ENCODE peak calls at places on chromosomes 7 and 10, in five cellular contexts. One of them, this sample, is unnamed.

GRCh38 chr10:71638087-71638576 is 81.4 kb downstream of the C10orf105 start:
- DNase-seq in psoas muscle: no peak
- DNase-seq in K562: peak; percentile 89
- DNase-seq in cardiac muscle cell: no peak
- DNase-seq in heart left ventricle: no peak
- DNase-seq in this sample: peak; percentile 60

GRCh38 chr10:78614267-78614666 is 454.5 kb upstream of the ZMIZ1 start:
- DNase-seq in psoas muscle: no peak
- DNase-seq in K562: no peak
- DNase-seq in cardiac muscle cell: no peak
- DNase-seq in heart left ventricle: no peak
- DNase-seq in this sample: no peak

GRCh38 chr10:108290823-108291222 is 1126.3 kb upstream of the SORCS1 start:
- DNase-seq in psoas muscle: no peak
- DNase-seq in K562: no peak
- DNase-seq in cardiac muscle cell: no peak
- DNase-seq in heart left ventricle: no peak
- DNase-seq in this sample: no peak

GRCh38 chr10:87861566-87861952 is 1.8 kb downstream of the KLLN start:
- DNase-seq in psoas muscle: peak; percentile 86
- DNase-seq in K562: peak; percentile 68
- DNase-seq in cardiac muscle cell: peak; percentile 66
- DNase-seq in heart left ventricle: peak; percentile 77
- DNase-seq in this sample: peak; percentile 92

GRCh38 chr10:17144757-17145156 is 15.1 kb upstream of the CUBN start:
- DNase-seq in psoas muscle: no peak
- DNase-seq in K562: no peak
- DNase-seq in cardiac muscle cell: no peak
- DNase-seq in heart left ventricle: no peak
- DNase-seq in this sample: no peak

GRCh38 chr7:45988405-45989057 is 67.5 kb upstream of the IGFBP3 start:
- DNase-seq in psoas muscle: no peak
- DNase-seq in K562: no peak
- DNase-seq in cardiac muscle cell: no peak
- DNase-seq in heart left ventricle: no peak
- DNase-seq in this sample: no peak

GRCh38 chr7:126529254-126529653 is 723.5 kb downstream of the GRM8 start:
- DNase-seq in psoas muscle: no peak
- DNase-seq in K562: no peak
- DNase-seq in cardiac muscle cell: no peak
- DNase-seq in heart left ventricle: no peak
- DNase-seq in this sample: no peak

GRCh38 chr10:17206210-17206709 is 4.8 kb upstream of the TRDMT1 start:
- DNase-seq in psoas muscle: no peak
- DNase-seq in K562: no peak
- DNase-seq in cardiac muscle cell: no peak
- DNase-seq in heart left ventricle: no peak
- DNase-seq in this sample: no peak

GRCh38 chr10:47296111-47296894 is 3.7 kb upstream of the GDF10 start:
- DNase-seq in psoas muscle: no peak
- DNase-seq in K562: no peak
- DNase-seq in cardiac muscle cell: no peak
- DNase-seq in heart left ventricle: no peak
- DNase-seq in this sample: no peak

GRCh38 chr7:131959106-131959812 is 402.8 kb upstream of the PODXL start:
- DNase-seq in psoas muscle: peak; percentile 76
- DNase-seq in K562: no peak
- DNase-seq in cardiac muscle cell: no peak
- DNase-seq in heart left ventricle: no peak
- DNase-seq in this sample: no peak

GRCh38 chr7:109021390-109021789 is 451.7 kb downstream of the DNAJB9 start:
- DNase-seq in psoas muscle: no peak
- DNase-seq in K562: no peak
- DNase-seq in cardiac muscle cell: no peak
- DNase-seq in heart left ventricle: no peak
- DNase-seq in this sample: no peak

GRCh38 chr7:152733286-152733934 is 26.1 kb upstream of the ACTR3B start:
- DNase-seq in psoas muscle: no peak
- DNase-seq in K562: no peak
- DNase-seq in cardiac muscle cell: no peak
- DNase-seq in heart left ventricle: no peak
- DNase-seq in this sample: no peak

GRCh38 chr10:103197177-103197576 is 4.1 kb upstream of the NT5C2 start:
- DNase-seq in psoas muscle: peak; percentile 67
- DNase-seq in K562: peak; percentile 70
- DNase-seq in cardiac muscle cell: no peak
- DNase-seq in heart left ventricle: peak; percentile 57
- DNase-seq in this sample: peak; percentile 72

GRCh38 chr7:40655426-40655825 is 520.6 kb downstream of the SUGCT start:
- DNase-seq in psoas muscle: no peak
- DNase-seq in K562: no peak
- DNase-seq in cardiac muscle cell: no peak
- DNase-seq in heart left ventricle: no peak
- DNase-seq in this sample: no peak

GRCh38 chr7:20514364-20514763 is 101.1 kb upstream of the ABCB5 start:
- DNase-seq in psoas muscle: no peak
- DNase-seq in K562: no peak
- DNase-seq in cardiac muscle cell: peak; percentile 67
- DNase-seq in heart left ventricle: peak; percentile 8
- DNase-seq in this sample: no peak

GRCh38 chr7:2832441-2832840 is 11.7 kb downstream of the GNA12 start:
- DNase-seq in psoas muscle: no peak
- DNase-seq in K562: no peak
- DNase-seq in cardiac muscle cell: no peak
- DNase-seq in heart left ventricle: no peak
- DNase-seq in this sample: no peak

GRCh38 chr10:1022413-1022812 is 3.2 kb downstream of the IDI2 start:
- DNase-seq in psoas muscle: peak; percentile 70
- DNase-seq in K562: no peak
- DNase-seq in cardiac muscle cell: no peak
- DNase-seq in heart left ventricle: peak; percentile 35
- DNase-seq in this sample: no peak

GRCh38 chr10:44325157-44325556 is 59.7 kb downstream of the CXCL12 start:
- DNase-seq in psoas muscle: no peak
- DNase-seq in K562: no peak
- DNase-seq in cardiac muscle cell: no peak
- DNase-seq in heart left ventricle: no peak
- DNase-seq in this sample: no peak

GRCh38 chr7:29478687-29479086 is 84.9 kb upstream of the PRR15 start:
- DNase-seq in psoas muscle: no peak
- DNase-seq in K562: no peak
- DNase-seq in cardiac muscle cell: no peak
- DNase-seq in heart left ventricle: no peak
- DNase-seq in this sample: no peak

GRCh38 chr7:97513326-97513725 is 218.6 kb upstream of the TAC1 start:
- DNase-seq in psoas muscle: no peak
- DNase-seq in K562: no peak
- DNase-seq in cardiac muscle cell: no peak
- DNase-seq in heart left ventricle: no peak
- DNase-seq in this sample: no peak

GRCh38 chr7:125253454-125254182 is 324.0 kb upstream of the POT1 start:
- DNase-seq in psoas muscle: no peak
- DNase-seq in K562: no peak
- DNase-seq in cardiac muscle cell: peak; percentile 69
- DNase-seq in heart left ventricle: no peak
- DNase-seq in this sample: no peak

GRCh38 chr10:104209575-104210198 is 22.5 kb downstream of the CFAP43 start:
- DNase-seq in psoas muscle: no peak
- DNase-seq in K562: peak; percentile 27
- DNase-seq in cardiac muscle cell: peak; percentile 56
- DNase-seq in heart left ventricle: peak; percentile 20
- DNase-seq in this sample: no peak

GRCh38 chr7:152050547-152050971 is 25.1 kb downstream of the GALNT11 start:
- DNase-seq in psoas muscle: no peak
- DNase-seq in K562: no peak
- DNase-seq in cardiac muscle cell: no peak
- DNase-seq in heart left ventricle: no peak
- DNase-seq in this sample: no peak

GRCh38 chr7:95045236-95045923 is 138.0 kb downstream of the PPP1R9A start:
- DNase-seq in psoas muscle: no peak
- DNase-seq in K562: peak; percentile 4
- DNase-seq in cardiac muscle cell: no peak
- DNase-seq in heart left ventricle: no peak
- DNase-seq in this sample: no peak

GRCh38 chr10:110547139-110547761 is 20.2 kb upstream of the SMC3 start:
- DNase-seq in psoas muscle: no peak
- DNase-seq in K562: peak; percentile 54
- DNase-seq in cardiac muscle cell: peak; percentile 67
- DNase-seq in heart left ventricle: no peak
- DNase-seq in this sample: no peak

GRCh38 chr10:98423691-98424120 is 8.7 kb upstream of the PYROXD2 start:
- DNase-seq in psoas muscle: no peak
- DNase-seq in K562: no peak
- DNase-seq in cardiac muscle cell: peak; percentile 67
- DNase-seq in heart left ventricle: no peak
- DNase-seq in this sample: no peak

GRCh38 chr10:36173364-36173763 is 531.3 kb upstream of the FZD8 start:
- DNase-seq in psoas muscle: no peak
- DNase-seq in K562: no peak
- DNase-seq in cardiac muscle cell: no peak
- DNase-seq in heart left ventricle: peak; percentile 29
- DNase-seq in this sample: no peak

GRCh38 chr10:30751678-30752331 is 122.3 kb upstream of the LYZL2 start:
- DNase-seq in psoas muscle: peak; percentile 89
- DNase-seq in K562: peak; percentile 18
- DNase-seq in cardiac muscle cell: peak; percentile 70
- DNase-seq in heart left ventricle: peak; percentile 78
- DNase-seq in this sample: peak; percentile 82

GRCh38 chr7:151687523-151688235 is 168.0 kb upstream of the RHEB start:
- DNase-seq in psoas muscle: peak; percentile 74
- DNase-seq in K562: peak; percentile 77
- DNase-seq in cardiac muscle cell: peak; percentile 48
- DNase-seq in heart left ventricle: peak; percentile 43
- DNase-seq in this sample: peak; percentile 89

DNA sequence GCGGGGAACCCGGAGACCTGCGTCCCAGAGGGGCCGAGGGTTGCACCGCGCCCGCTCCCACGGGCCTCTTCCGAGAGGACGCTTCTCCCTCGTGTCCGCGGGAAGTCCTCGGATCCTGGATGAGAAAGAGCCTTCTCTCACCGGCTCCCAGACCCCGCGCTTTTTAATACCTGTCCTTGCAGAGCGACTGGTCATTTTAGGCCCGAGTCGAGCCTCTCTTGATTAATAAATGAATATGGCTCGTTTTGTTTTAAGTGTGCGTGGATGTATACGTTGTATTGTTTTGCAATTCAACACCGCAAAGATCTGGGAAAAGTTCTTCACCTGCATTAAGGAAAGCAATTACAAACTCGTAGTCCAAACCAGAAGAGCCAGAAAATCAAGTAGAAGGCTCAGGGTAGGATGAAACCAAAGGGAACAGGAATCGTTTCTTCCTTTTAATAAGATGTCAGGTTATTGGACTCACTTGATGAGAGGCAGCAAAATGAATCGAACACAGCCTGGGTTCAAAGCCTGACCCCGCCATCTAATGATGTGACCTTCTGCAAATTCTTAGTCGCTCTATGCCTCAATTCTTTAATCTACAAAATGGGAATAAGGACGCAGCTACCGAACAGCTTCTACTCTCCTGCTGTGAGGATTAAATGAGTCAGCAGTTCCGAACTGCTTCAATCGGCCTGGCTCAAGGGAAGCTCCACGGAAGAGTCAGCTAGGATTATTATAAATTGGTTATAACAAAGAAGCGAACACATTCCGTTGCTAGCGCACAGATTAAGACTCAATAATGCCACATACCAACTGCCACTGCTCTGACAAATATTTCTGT is 277.8 kb upstream of the NEBL start:
- DNase-seq in psoas muscle: no peak
- DNase-seq in K562: peak; percentile 32
- DNase-seq in cardiac muscle cell: no peak
- DNase-seq in heart left ventricle: no peak
- DNase-seq in this sample: no peak
- H3K4me3 ChIP-seq in psoas muscle: peak overlapping the region; percentile 61
- H3K4me3 ChIP-seq in K562: peak overlapping the region; percentile 52
- H3K4me3 ChIP-seq in cardiac muscle cell: peak overlapping the region; percentile 78
- H3K4me3 ChIP-seq in heart left ventricle: peak overlapping the region; percentile 69
- H3K4me3 ChIP-seq in this sample: peak overlapping the region; percentile 62

GRCh38 chr7:128430207-128430606 is 20.4 kb upstream of the IMPDH1 start:
- DNase-seq in psoas muscle: no peak
- DNase-seq in K562: no peak
- DNase-seq in cardiac muscle cell: no peak
- DNase-seq in heart left ventricle: no peak
- DNase-seq in this sample: no peak
- TF ChIP-seq CTCF in psoas muscle: no peak
- TF ChIP-seq CTCF in K562: peak; percentile 41
- TF ChIP-seq CTCF in cardiac muscle cell: no peak
- TF ChIP-seq CTCF in heart left ventricle: no peak
- TF ChIP-seq CTCF in this sample: no peak

GRCh38 chr7:72336887-72337821 is 75.0 kb downstream of the CALN1 start:
- DNase-seq in psoas muscle: no peak
- DNase-seq in K562: no peak
- DNase-seq in cardiac muscle cell: peak; percentile 13
- DNase-seq in heart left ventricle: no peak
- DNase-seq in this sample: peak; percentile 38
- H3K27ac ChIP-seq in psoas muscle: no peak overlapping the region
- H3K27ac ChIP-seq in K562: no peak overlapping the region
- H3K27ac ChIP-seq in cardiac muscle cell: no peak overlapping the region
- H3K27ac ChIP-seq in heart left ventricle: no peak overlapping the region
- H3K27ac ChIP-seq in this sample: no peak overlapping the region

GRCh38 chr7:116034411-116034810 is 3.8 kb upstream of the TFEC start:
- DNase-seq in psoas muscle: no peak
- DNase-seq in K562: no peak
- DNase-seq in cardiac muscle cell: no peak
- DNase-seq in heart left ventricle: no peak
- DNase-seq in this sample: no peak

GRCh38 chr7:116028808-116029207 is 1.8 kb downstream of the TFEC start:
- DNase-seq in psoas muscle: no peak
- DNase-seq in K562: no peak
- DNase-seq in cardiac muscle cell: no peak
- DNase-seq in heart left ventricle: no peak
- DNase-seq in this sample: no peak

GRCh38 chr7:116025098-116025809 is 5.3 kb downstream of the TFEC start:
- DNase-seq in psoas muscle: no peak
- DNase-seq in K562: no peak
- DNase-seq in cardiac muscle cell: no peak
- DNase-seq in heart left ventricle: no peak
- DNase-seq in this sample: no peak

GRCh38 chr7:116032886-116033285 is 2.3 kb upstream of the TFEC start:
- DNase-seq in psoas muscle: no peak
- DNase-seq in K562: no peak
- DNase-seq in cardiac muscle cell: no peak
- DNase-seq in heart left ventricle: no peak
- DNase-seq in this sample: no peak

DNA sequence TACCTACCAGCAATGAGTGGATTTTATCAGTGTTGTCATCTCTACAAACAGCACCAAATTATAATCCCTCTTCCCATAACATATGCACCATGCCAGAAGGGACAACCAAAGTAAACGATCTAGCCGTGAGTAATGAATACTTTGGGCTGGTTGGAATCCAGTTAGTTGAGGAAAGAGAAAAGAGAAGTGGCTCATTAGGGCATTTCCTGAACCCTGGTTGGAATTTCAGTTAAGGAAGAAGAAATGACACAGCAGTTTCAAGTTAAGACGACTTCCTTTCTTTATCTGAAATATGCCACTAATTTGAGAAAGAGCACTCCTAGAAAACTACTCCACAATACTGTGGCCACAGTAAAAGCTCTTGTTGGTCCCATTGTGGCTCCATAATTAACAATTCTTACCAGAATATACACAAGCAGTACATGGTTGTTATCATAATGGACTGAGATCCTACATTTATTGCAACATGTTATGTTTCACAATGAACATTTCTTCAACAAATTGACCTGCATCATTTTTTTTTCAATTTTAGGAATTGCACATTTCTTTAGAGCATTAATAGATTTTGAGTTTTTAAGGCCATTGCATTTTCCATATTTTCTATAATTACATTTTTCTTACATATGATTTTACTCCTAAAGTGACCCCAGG is at the start of gene TFEC:
- DNase-seq in psoas muscle: no peak
- DNase-seq in K562: no peak
- DNase-seq in cardiac muscle cell: no peak
- DNase-seq in heart left ventricle: no peak
- DNase-seq in this sample: no peak
- H3K4me3 ChIP-seq in psoas muscle: peak within 1 kb of the TSS; percentile 33
- H3K4me3 ChIP-seq in K562: no peak within 1 kb of the TSS
- H3K4me3 ChIP-seq in cardiac muscle cell: no peak within 1 kb of the TSS
- H3K4me3 ChIP-seq in heart left ventricle: peak within 1 kb of the TSS; percentile 13
- H3K4me3 ChIP-seq in this sample: peak within 1 kb of the TSS; percentile 9